ENCODE peak calls at places on chromosomes 6 and 20, in eight cellular contexts. T, C, U, J, F, N, R and S are unnamed samples.

GRCh38 chr6:75201901-75202672 is 3.8 kb downstream of the COL12A1 start:
- DNase-seq in R (peak), T (peak), U (no peak), N (peak), J (no peak), F (no peak), C (no peak), S (peak)

GRCh38 chr6:119830494-119831295 is 481.1 kb upstream of the MAN1A1 start:
- DNase-seq in F (no peak), T (no peak), C (no peak), N (no peak), J (peak), U (no peak), R (no peak), S (no peak)

GRCh38 chr6:16184129-16184528 is 54.3 kb upstream of the GMPR start:
- DNase-seq in J (peak), R (no peak), N (peak), C (no peak), U (peak), T (no peak), F (peak), S (no peak)

GRCh38 chr20:19917110-19917509 is 100.1 kb upstream of the NAA20 start:
- DNase-seq in R (no peak), U (no peak), J (no peak), N (no peak), T (no peak), F (no peak), C (no peak), S (no peak)

GRCh38 chr20:32969356-32970114 is 34.7 kb downstream of the SUN5 start:
- DNase-seq in U (no peak), F (no peak), J (peak), T (no peak), N (no peak), C (no peak), R (no peak), S (no peak)

GRCh38 chr20:21615617-21616080 is 89.8 kb upstream of the PAX1 start:
- DNase-seq in U (peak), R (peak), F (peak), C (no peak), N (peak), T (peak), J (peak), S (peak)

GRCh38 chr6:40931927-40932326 is 107.1 kb downstream of the UNC5CL start:
- DNase-seq in F (no peak), R (no peak), U (no peak), C (no peak), J (no peak), T (no peak), N (no peak), S (no peak)

GRCh38 chr6:142400495-142400894 is 98.7 kb downstream of the ADGRG6 start:
- DNase-seq in T (no peak), N (no peak), R (no peak), F (no peak), C (no peak), U (no peak), J (no peak), S (no peak)

GRCh38 chr6:54835176-54835575 is 11.4 kb upstream of the FAM83B start:
- DNase-seq in U (no peak), T (no peak), N (no peak), R (no peak), C (no peak), J (no peak), F (no peak), S (no peak)

GRCh38 chr6:9308284-9308683 is 872.9 kb upstream of the SLC35B3 start:
- DNase-seq in U (no peak), R (no peak), J (no peak), F (no peak), C (no peak), N (no peak), T (no peak), S (no peak)

GRCh38 chr6:167481527-167481926 is 156.6 kb downstream of the TTLL2 start:
- DNase-seq in U (no peak), N (no peak), T (no peak), F (no peak), J (no peak), C (no peak), R (no peak), S (no peak)

GRCh38 chr6:20630617-20631448 is 96.6 kb downstream of the CDKAL1 start:
- DNase-seq in U (no peak), N (no peak), R (no peak), F (peak), T (no peak), J (no peak), C (no peak), S (no peak)

GRCh38 chr6:154749341-154749740 is 16.1 kb downstream of the SCAF8 start:
- DNase-seq in C (no peak), N (no peak), R (no peak), J (no peak), T (no peak), U (no peak), F (no peak), S (no peak)

GRCh38 chr6:26240981-26241770 is 123.8 kb upstream of the BTN3A2 start:
- DNase-seq in C (no peak), T (no peak), N (no peak), U (no peak), F (no peak), R (no peak), J (peak), S (no peak)

GRCh38 chr6:138847884-138848283 is 52.0 kb downstream of the ECT2L start:
- DNase-seq in T (no peak), C (no peak), F (no peak), J (no peak), N (no peak), R (no peak), U (no peak), S (no peak)

DNA sequence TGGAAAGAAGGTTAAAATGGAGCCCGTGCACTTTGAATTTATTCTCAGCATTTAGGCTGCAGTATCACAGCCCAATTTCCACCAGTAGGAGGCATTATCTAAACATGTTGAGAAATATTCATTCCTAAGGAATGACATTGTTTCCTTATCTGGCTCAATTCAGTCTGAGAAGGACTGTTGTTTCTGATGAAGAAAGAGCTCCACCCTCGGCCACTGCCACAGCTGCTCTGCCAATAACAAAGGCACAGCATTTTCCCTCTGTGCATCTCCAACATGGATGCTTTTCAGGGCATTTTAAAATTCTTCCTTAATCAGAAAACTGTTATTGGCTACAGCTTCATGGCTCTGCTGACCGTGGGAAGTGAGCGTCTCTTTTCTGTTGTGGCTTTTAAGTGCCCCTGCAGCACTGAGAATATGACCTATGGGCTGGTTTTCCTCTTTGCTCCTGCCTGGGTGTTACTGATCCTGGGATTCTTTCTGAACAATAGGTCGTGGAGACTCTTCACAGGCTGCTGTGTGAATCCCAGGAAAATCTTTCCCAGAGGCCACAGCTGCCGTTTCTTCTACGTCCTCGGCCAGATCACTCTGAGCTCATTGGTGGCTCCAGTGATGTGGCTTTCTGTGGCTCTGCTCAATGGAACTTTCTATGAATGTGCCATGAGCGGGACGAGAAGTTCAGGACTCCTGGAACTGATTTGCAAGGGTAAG is at the start of gene CALHM5:
- DNase-seq in T (no peak), N (peak), U (no peak), R (no peak), J (peak), F (peak), C (peak), S (peak)
- TF ChIP-seq CTCF in T (peak), N (peak), U (peak), R (peak), J (peak), F (peak), C (peak), S (peak)

GRCh38 chr20:11231742-11232141 is 557.9 kb upstream of the JAG1 start:
- DNase-seq in F (no peak), J (peak), N (no peak), C (no peak), U (no peak), R (no peak), T (no peak), S (no peak)
- TF ChIP-seq CTCF in F (no peak), J (no peak), N (no peak), C (no peak), U (no peak), R (no peak), T (no peak), S (no peak)

GRCh38 chr6:134172020-134172766 is 119.8 kb upstream of the SLC2A12 start:
- DNase-seq in U (no peak), C (no peak), T (no peak), R (no peak), N (no peak), J (no peak), F (no peak), S (no peak)
- TF ChIP-seq CTCF in U (no peak), C (no peak), T (no peak), R (no peak), N (no peak), J (no peak), F (no peak), S (no peak)

GRCh38 chr6:89638320-89639195 is at the start of gene LYRM2:
- DNase-seq in C (peak), J (peak), N (peak), U (peak), F (peak), T (peak), R (peak), S (peak)
- TF ChIP-seq CTCF in C (peak), J (no peak), N (no peak), U (no peak), F (no peak), T (peak), R (no peak), S (no peak)

DNA sequence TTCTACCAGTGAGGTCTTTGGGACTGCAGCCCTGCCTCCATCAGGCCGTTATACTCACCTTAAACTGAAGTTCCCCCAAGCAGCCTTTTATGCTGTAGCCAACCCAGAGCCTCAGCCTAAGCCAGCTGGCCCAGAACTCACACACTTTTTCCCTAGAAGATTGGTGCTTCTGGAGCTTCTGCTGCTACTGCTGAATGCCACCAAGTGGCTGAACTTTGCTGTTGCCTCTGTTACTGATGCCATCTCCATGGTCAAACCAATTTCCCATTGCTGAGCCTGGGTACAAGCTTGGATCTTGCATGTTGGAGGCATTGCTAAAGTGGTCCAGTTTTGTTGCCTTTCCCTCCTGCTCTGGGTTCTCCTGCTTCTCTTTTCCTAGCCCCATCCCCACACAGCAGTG is 15.0 kb upstream of the TBX18 start:
- DNase-seq in C (no peak), N (no peak), J (no peak), F (no peak), U (no peak), R (no peak), T (no peak), S (no peak)
- TF ChIP-seq CTCF in C (peak), N (no peak), J (no peak), F (peak), U (no peak), R (no peak), T (no peak), S (peak)

DNA sequence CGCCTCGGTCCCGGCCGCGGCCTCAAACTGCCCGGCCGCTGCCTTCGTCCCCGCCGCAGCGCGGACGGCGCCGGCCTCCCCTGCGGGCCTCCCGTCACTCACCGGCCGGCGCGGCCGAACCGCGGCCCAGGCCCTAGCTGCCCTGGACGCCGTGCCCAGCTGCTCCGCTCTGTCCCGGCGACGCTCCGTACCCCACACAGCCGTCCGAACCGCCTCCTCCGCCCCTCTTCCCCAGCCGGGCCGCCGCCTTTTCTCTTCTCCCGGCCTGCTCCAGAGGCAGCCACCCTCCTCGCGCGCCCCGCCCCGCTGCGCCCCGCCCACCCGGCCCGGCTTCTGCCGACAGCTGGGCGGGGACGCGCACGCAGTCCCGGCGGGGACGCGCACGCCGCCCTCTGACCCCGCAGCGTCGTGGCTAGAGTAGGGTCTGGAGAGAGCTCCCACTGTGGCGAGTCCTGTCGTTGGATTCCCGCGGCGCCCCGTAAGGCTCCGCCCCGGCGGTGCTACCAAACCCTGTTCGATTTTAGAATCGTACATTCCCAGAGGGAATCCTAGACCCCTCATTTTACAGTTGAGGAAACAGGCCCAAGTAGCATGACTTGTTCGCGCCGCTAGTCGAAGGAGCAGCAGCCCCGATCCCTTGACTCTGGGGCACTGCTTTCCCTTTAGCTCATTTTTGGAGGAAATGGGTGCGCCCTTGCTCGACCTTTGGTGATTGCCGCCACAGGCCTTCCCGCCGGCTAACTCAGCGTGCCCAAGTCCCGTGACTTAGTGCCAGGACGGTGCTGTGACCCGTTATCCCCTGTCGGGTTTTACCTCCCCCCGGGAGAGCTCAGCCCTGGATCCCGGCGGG is at the start of gene FBXO30:
- DNase-seq in F (peak), N (peak), C (no peak), U (peak), J (peak), R (peak), T (peak), S (peak)
- TF ChIP-seq CTCF in F (no peak), N (peak), C (peak), U (no peak), J (no peak), R (peak), T (peak), S (no peak)

GRCh38 chr6:56852249-56852606 is 102.7 kb upstream of the BEND6 start:
- DNase-seq in J (no peak), F (no peak), T (no peak), C (no peak), U (no peak), N (no peak), R (no peak), S (no peak)
- TF ChIP-seq CTCF in J (no peak), F (no peak), T (no peak), C (no peak), U (no peak), N (no peak), R (no peak), S (no peak)

DNA sequence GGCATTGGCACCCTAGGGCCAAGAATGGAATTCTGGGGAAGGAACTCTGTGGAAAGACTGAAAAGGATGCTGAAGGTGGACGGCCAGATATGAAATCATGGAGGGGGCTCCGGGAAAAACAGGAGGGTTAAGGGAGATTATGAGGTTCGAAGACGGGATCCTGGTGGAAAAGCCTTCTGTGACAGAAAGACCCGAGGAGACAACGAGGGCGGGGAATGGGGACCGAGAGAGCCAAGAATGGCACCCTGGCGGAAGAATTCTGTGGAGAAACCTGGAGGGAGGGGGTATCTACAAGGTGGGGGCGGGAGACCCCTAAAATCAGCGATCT is 426 bp downstream of the TRMT6 start:
- DNase-seq in T (no peak), N (no peak), F (no peak), J (no peak), R (no peak), C (no peak), U (no peak), S (no peak)
- TF ChIP-seq CTCF in T (no peak), N (no peak), F (no peak), J (no peak), R (no peak), C (no peak), U (no peak), S (no peak)